ENCODE peak calls at places on chromosomes 4 and X, in eight cellular contexts. I is GM12878; F is SK-N-SH; X is skeletal muscle cell; L is T-helper 2 cell; H is activated CD8-positive, alpha-beta memory T cell treated with anti-CD3 and anti-CD28 coated beads for 4 hours; W is NCI-H1048; S is fibroblast of pulmonary artery. P is an unnamed sample.

GRCh38 chrX:41317487-41318208 is 16.3 kb upstream of the DDX3X start:
- DNase-seq in L (no peak), S (peak; percentile 65), F (no peak), H (no peak), W (no peak), I (no peak), X (no peak), P (no peak)

GRCh38 chr4:87853108-87853507 is 20.3 kb downstream of the MEPE start:
- DNase-seq in L (no peak), I (no peak), S (peak; percentile 78), H (no peak), F (peak; percentile 44), X (no peak), W (no peak), P (no peak)

GRCh38 chrX:43909159-43909558 is 26.9 kb upstream of the MAOB start:
- DNase-seq in I (no peak), L (no peak), X (no peak), W (no peak), S (no peak), H (no peak), F (no peak), P (no peak)

GRCh38 chr4:23268072-23268771 is 575.5 kb downstream of the GBA3 start:
- DNase-seq in H (no peak), W (no peak), I (no peak), S (no peak), F (no peak), L (no peak), X (no peak), P (no peak)

GRCh38 chrX:87727615-87728014 is 210.0 kb downstream of the KLHL4 start:
- DNase-seq in L (no peak), X (no peak), W (no peak), S (no peak), F (no peak), H (no peak), I (no peak), P (no peak)

GRCh38 chr4:11650801-11651596 is 222.3 kb upstream of the HS3ST1 start:
- DNase-seq in S (peak; percentile 51), X (no peak), H (no peak), W (no peak), L (no peak), F (no peak), I (no peak), P (no peak)

GRCh38 chr4:41532880-41533279 is 5.1 kb upstream of the LIMCH1 start:
- DNase-seq in F (no peak), H (no peak), S (peak; percentile 58), X (peak; percentile 41), I (no peak), L (no peak), W (no peak), P (no peak)

GRCh38 chr4:142743071-142743825 is 102.9 kb downstream of the INPP4B start:
- DNase-seq in I (no peak), F (no peak), H (no peak), S (peak; percentile 93), W (no peak), L (no peak), X (no peak), P (no peak)

GRCh38 chr4:97912151-97912550 is 231.1 kb downstream of the STPG2 start:
- DNase-seq in I (no peak), X (no peak), S (no peak), L (no peak), H (no peak), W (no peak), F (no peak), P (no peak)

GRCh38 chr4:65083076-65083475 is 587.2 kb downstream of the EPHA5 start:
- DNase-seq in F (no peak), H (no peak), I (no peak), S (peak; percentile 56), X (no peak), W (no peak), L (no peak), P (no peak)

GRCh38 chrX:24494544-24495113 is 29.5 kb downstream of the PDK3 start:
- DNase-seq in S (peak; percentile 83), L (no peak), W (peak; percentile 41), X (peak; percentile 48), H (no peak), I (no peak), F (no peak), P (no peak)

GRCh38 chr4:5222047-5222446 is 170.8 kb downstream of the STK32B start:
- DNase-seq in W (no peak), X (no peak), L (no peak), F (no peak), H (no peak), S (no peak), I (no peak), P (no peak)

GRCh38 chrX:10190367-10190766 is 33.6 kb downstream of the CLCN4 start:
- DNase-seq in L (no peak), S (peak; percentile 85), I (no peak), F (peak; percentile 59), H (no peak), W (peak; percentile 15), X (no peak), P (no peak)

GRCh38 chr4:122305853-122306252 is 73.0 kb upstream of the ADAD1 start:
- DNase-seq in L (no peak), I (no peak), W (no peak), F (no peak), X (no peak), H (no peak), S (no peak), P (no peak)

GRCh38 chr4:57037982-57038604 is 59.4 kb downstream of the POLR2B start:
- DNase-seq in F (peak; percentile 72), W (no peak), X (no peak), I (no peak), H (no peak), S (peak; percentile 68), L (no peak), P (no peak)